ENCODE peak calls at places on chromosomes 4 and X, in eight cellular contexts. H is upper lobe of left lung; D is body of pancreas; I is DMS153; W is naive thymus-derived CD8-positive, alpha-beta T cell; M is NCI-H345; B is GF-D8; X is stimulated activated CD8-positive, alpha-beta memory T cell treated with anti-CD3 and anti-CD28 coated beads, Interleukin-4, amount 100 ng/mL, for 4 hours. V is an unnamed sample.

GRCh38 chr4:33467291-33467690 is 2747.1 kb downstream of the PCDH7 start:
- DNase-seq in H (no peak), D (no peak), I (no peak), W (no peak), M (no peak), B (no peak), X (no peak), V (no peak)

GRCh38 chr4:25818293-25819240 is 44.2 kb downstream of the SEL1L3 start:
- DNase-seq in H (no peak), D (no peak), I (no peak), W (no peak), M (no peak), B (no peak), X (no peak), V (no peak)

GRCh38 chrX:40622741-40623536 is at the start of gene MPC1L:
- DNase-seq in H (no peak), D (no peak), I (no peak), W (no peak), M (no peak), B (no peak), X (no peak), V (no peak)

GRCh38 chr4:152807294-152807829 is 27.6 kb downstream of the ARFIP1 start:
- DNase-seq in H (no peak), D (no peak), I (no peak), W (no peak), M (no peak), B (no peak), X (no peak), V (no peak)

GRCh38 chr4:89316187-89316586 is 8.6 kb upstream of the GPRIN3 start:
- DNase-seq in H (no peak), D (no peak), I (no peak), W (no peak), M (no peak), B (no peak), X (no peak), V (no peak)

GRCh38 chr4:169330095-169330494 is 59.3 kb upstream of the SH3RF1 start:
- DNase-seq in H (no peak), D (no peak), I (no peak), W (no peak), M (no peak), B (no peak), X (no peak), V (no peak)

GRCh38 chr4:56626963-56627362 is 54.1 kb downstream of the HOPX start:
- DNase-seq in H (no peak), D (no peak), I (no peak), W (no peak), M (no peak), B (no peak), X (no peak), V (no peak)

GRCh38 chr4:72136429-72136828 is 104.6 kb downstream of the NPFFR2 start:
- DNase-seq in H (no peak), D (no peak), I (no peak), W (no peak), M (no peak), B (no peak), X (no peak), V (no peak)

GRCh38 chrX:12777670-12778069 is 13.5 kb upstream of the PRPS2 start:
- DNase-seq in H (no peak), D (no peak), I (no peak), W (no peak), M (no peak), B (no peak), X (no peak), V (no peak)

GRCh38 chrX:137565921-137566745 is at the start of gene ZIC3:
- DNase-seq in H (peak), D (peak), I (peak), W (no peak), M (no peak), B (no peak), X (no peak), V (peak)

GRCh38 chrX:77087529-77088169 is 359.5 kb upstream of the FGF16 start:
- DNase-seq in H (no peak), D (peak), I (no peak), W (no peak), M (no peak), B (no peak), X (no peak), V (no peak)

GRCh38 chr4:40262079-40262528 is 65.3 kb downstream of the RHOH start:
- DNase-seq in H (no peak), D (no peak), I (no peak), W (no peak), M (no peak), B (no peak), X (no peak), V (no peak)

GRCh38 chrX:82934980-82935379 is 573.1 kb upstream of the POU3F4 start:
- DNase-seq in H (no peak), D (no peak), I (no peak), W (no peak), M (no peak), B (no peak), X (no peak), V (no peak)

GRCh38 chrX:105845661-105846060 is 23.3 kb downstream of the NRK start:
- DNase-seq in H (no peak), D (no peak), I (no peak), W (no peak), M (no peak), B (no peak), X (no peak), V (no peak)

GRCh38 chrX:69163936-69164741 is 1.1 kb downstream of the PJA1 start:
- DNase-seq in H (peak), D (peak), I (no peak), W (peak), M (peak), B (no peak), X (peak), V (peak)

GRCh38 chr4:30821891-30822612 is 101.9 kb downstream of the PCDH7 start:
- DNase-seq in H (no peak), D (no peak), I (no peak), W (no peak), M (no peak), B (no peak), X (no peak), V (no peak)

GRCh38 chrX:111259559-111259958 is 10.7 kb downstream of the CAPN6 start:
- DNase-seq in H (no peak), D (no peak), I (no peak), W (no peak), M (no peak), B (no peak), X (no peak), V (no peak)

GRCh38 chrX:134782796-134783195 is 124.5 kb upstream of the PLAC1 start:
- DNase-seq in H (no peak), D (no peak), I (no peak), W (no peak), M (peak), B (no peak), X (no peak), V (no peak)

GRCh38 chrX:17617794-17618193 is 119.5 kb upstream of the SCML1 start:
- DNase-seq in H (no peak), D (no peak), I (no peak), W (no peak), M (no peak), B (no peak), X (no peak), V (no peak)

GRCh38 chr4:38387348-38387747 is 276.7 kb upstream of the KLF3 start:
- DNase-seq in H (peak), D (peak), I (no peak), W (no peak), M (no peak), B (no peak), X (no peak), V (peak)

GRCh38 chr4:173448103-173448502 is 49.2 kb upstream of the SCRG1 start:
- DNase-seq in H (no peak), D (peak), I (peak), W (no peak), M (peak), B (no peak), X (no peak), V (no peak)

GRCh38 chrX:101485212-101486064 is at the start of gene ARMCX4:
- DNase-seq in H (peak), D (peak), I (peak), W (peak), M (peak), B (no peak), X (no peak), V (peak)

GRCh38 chrX:105211051-105211575 is 9.4 kb downstream of the TEX13A start:
- DNase-seq in H (no peak), D (no peak), I (no peak), W (no peak), M (no peak), B (no peak), X (no peak), V (no peak)

GRCh38 chr4:145804134-145804533 is 124.2 kb downstream of the C4orf51 start:
- DNase-seq in H (no peak), D (no peak), I (no peak), W (no peak), M (no peak), B (no peak), X (no peak), V (no peak)

GRCh38 chr4:176320976-176321361 is 1.2 kb downstream of the SPCS3 start:
- DNase-seq in H (no peak), D (no peak), I (no peak), W (no peak), M (no peak), B (no peak), X (no peak), V (no peak)

GRCh38 chr4:83889802-83890201 is 353.9 kb downstream of the GPAT3 start:
- DNase-seq in H (no peak), D (no peak), I (no peak), W (no peak), M (no peak), B (no peak), X (no peak), V (no peak)

GRCh38 chr4:26762650-26763049 is 98.0 kb upstream of the STIM2 start:
- DNase-seq in H (no peak), D (no peak), I (no peak), W (no peak), M (no peak), B (no peak), X (no peak), V (no peak)

GRCh38 chr4:3315566-3315965 is 22.7 kb downstream of the RGS12 start:
- DNase-seq in H (no peak), D (no peak), I (no peak), W (no peak), M (no peak), B (no peak), X (no peak), V (no peak)

GRCh38 chr4:107018336-107018735 is 17.8 kb downstream of the DKK2 start:
- DNase-seq in H (no peak), D (no peak), I (no peak), W (no peak), M (no peak), B (no peak), X (no peak), V (no peak)

GRCh38 chrX:69125094-69125493 is 40.2 kb downstream of the PJA1 start:
- DNase-seq in H (no peak), D (peak), I (no peak), W (no peak), M (no peak), B (no peak), X (no peak), V (no peak)

GRCh38 chr4:147950840-147951239 is 219.0 kb downstream of the ARHGAP10 start:
- DNase-seq in H (no peak), D (no peak), I (no peak), W (no peak), M (no peak), B (no peak), X (no peak), V (no peak)

GRCh38 chrX:115958687-115959359 is 211.7 kb upstream of the AGTR2 start:
- DNase-seq in H (no peak), D (no peak), I (peak), W (no peak), M (no peak), B (no peak), X (no peak), V (no peak)

GRCh38 chr4:10783351-10783750 is 98.8 kb upstream of the CLNK start:
- DNase-seq in H (no peak), D (no peak), I (no peak), W (no peak), M (no peak), B (no peak), X (no peak), V (no peak)

GRCh38 chr4:180827193-180827592 is 1416.0 kb upstream of the TENM3 start:
- DNase-seq in H (no peak), D (no peak), I (peak), W (no peak), M (no peak), B (no peak), X (no peak), V (no peak)

GRCh38 chrX:118254611-118255010 is 91.3 kb upstream of the WDR44 start:
- DNase-seq in H (peak), D (peak), I (peak), W (peak), M (peak), B (no peak), X (peak), V (no peak)

GRCh38 chrX:134548257-134548732 is 88.3 kb downstream of the HPRT1 start:
- DNase-seq in H (no peak), D (no peak), I (no peak), W (no peak), M (no peak), B (no peak), X (no peak), V (no peak)

GRCh38 chr4:173707658-173708415 is 177.8 kb upstream of the HAND2 start:
- DNase-seq in H (no peak), D (no peak), I (no peak), W (no peak), M (no peak), B (no peak), X (no peak), V (no peak)